ENCODE peak calls at places on chromosome 22, in seven cellular contexts. Q, V, G, L, R, F and U are unnamed samples.

GRCh38 chr22:28246392-28246791 is 327.3 kb upstream of the PITPNB start:
- DNase-seq in Q (no peak), V (no peak), G (no peak), L (no peak), R (no peak), F (no peak), U (no peak)

GRCh38 chr22:31215018-31215535 is 3.0 kb downstream of the LIMK2 start:
- DNase-seq in Q (no peak), V (no peak), G (no peak), L (no peak), R (no peak), F (peak; percentile 47), U (no peak)

GRCh38 chr22:48858856-48859255 is 968.8 kb downstream of the BRD1 start:
- DNase-seq in Q (no peak), V (no peak), G (no peak), L (no peak), R (no peak), F (no peak), U (no peak)

GRCh38 chr22:38218661-38219331 is 17.0 kb downstream of the MAFF start:
- DNase-seq in Q (peak; percentile 93), V (peak; percentile 83), G (peak; percentile 87), L (peak; percentile 69), R (peak; percentile 77), F (peak; percentile 85), U (peak; percentile 97)

GRCh38 chr22:23305922-23306374 is 125.6 kb downstream of the BCR start:
- DNase-seq in Q (peak; percentile 90), V (peak; percentile 54), G (no peak), L (peak; percentile 64), R (peak; percentile 91), F (no peak), U (peak; percentile 85)

GRCh38 chr22:37337204-37337943 is 55.1 kb downstream of the CYTH4 start:
- DNase-seq in Q (no peak), V (no peak), G (peak; percentile 34), L (no peak), R (no peak), F (no peak), U (no peak)

GRCh38 chr22:30292069-30292970 is 3.0 kb upstream of the CASTOR1 start:
- DNase-seq in Q (no peak), V (no peak), G (no peak), L (no peak), R (no peak), F (no peak), U (no peak)

GRCh38 chr22:23248583-23248982 is 68.3 kb downstream of the BCR start:
- DNase-seq in Q (no peak), V (no peak), G (no peak), L (no peak), R (no peak), F (no peak), U (no peak)

GRCh38 chr22:17831527-17832251 is 57.4 kb upstream of the BID start:
- DNase-seq in Q (peak; percentile 83), V (peak; percentile 76), G (no peak), L (peak; percentile 44), R (peak; percentile 42), F (peak; percentile 37), U (no peak)

GRCh38 chr22:22164541-22165272 is 79.9 kb upstream of the VPREB1 start:
- DNase-seq in Q (no peak), V (no peak), G (no peak), L (no peak), R (no peak), F (no peak), U (no peak)

GRCh38 chr22:37310815-37311595 is 28.7 kb downstream of the CYTH4 start:
- DNase-seq in Q (no peak), V (no peak), G (no peak), L (no peak), R (no peak), F (no peak), U (peak; percentile 74)

GRCh38 chr22:36818010-36818642 is 1.3 kb upstream of the PVALB start:
- DNase-seq in Q (no peak), V (no peak), G (no peak), L (no peak), R (no peak), F (no peak), U (no peak)

GRCh38 chr22:32396255-32396654 is 15.8 kb downstream of the RTCB start:
- DNase-seq in Q (no peak), V (no peak), G (no peak), L (no peak), R (no peak), F (no peak), U (no peak)

GRCh38 chr22:31829505-31829904 is 75.7 kb downstream of the DEPDC5 start:
- DNase-seq in Q (no peak), V (no peak), G (peak; percentile 81), L (no peak), R (no peak), F (no peak), U (no peak)

GRCh38 chr22:37996079-37996478 is 11.7 kb upstream of the SOX10 start:
- DNase-seq in Q (no peak), V (no peak), G (no peak), L (no peak), R (no peak), F (no peak), U (no peak)

GRCh38 chr22:36998620-36999351 is 20.5 kb downstream of the TST start:
- DNase-seq in Q (no peak), V (no peak), G (no peak), L (no peak), R (no peak), F (no peak), U (no peak)

GRCh38 chr22:45704648-45705047 is 33.0 kb downstream of the ATXN10 start:
- DNase-seq in Q (no peak), V (no peak), G (no peak), L (no peak), R (no peak), F (no peak), U (no peak)

GRCh38 chr22:33891992-33892391 is 28.3 kb downstream of the LARGE1 start:
- DNase-seq in Q (no peak), V (no peak), G (no peak), L (no peak), R (no peak), F (no peak), U (no peak)

GRCh38 chr22:33891455-33891854 is 28.8 kb downstream of the LARGE1 start:
- DNase-seq in Q (no peak), V (no peak), G (no peak), L (no peak), R (no peak), F (no peak), U (no peak)

GRCh38 chr22:33888821-33889220 is 31.5 kb downstream of the LARGE1 start:
- DNase-seq in Q (no peak), V (no peak), G (no peak), L (no peak), R (no peak), F (no peak), U (no peak)

GRCh38 chr22:33887173-33887572 is 33.1 kb downstream of the LARGE1 start:
- DNase-seq in Q (no peak), V (no peak), G (no peak), L (no peak), R (no peak), F (no peak), U (no peak)

DNA sequence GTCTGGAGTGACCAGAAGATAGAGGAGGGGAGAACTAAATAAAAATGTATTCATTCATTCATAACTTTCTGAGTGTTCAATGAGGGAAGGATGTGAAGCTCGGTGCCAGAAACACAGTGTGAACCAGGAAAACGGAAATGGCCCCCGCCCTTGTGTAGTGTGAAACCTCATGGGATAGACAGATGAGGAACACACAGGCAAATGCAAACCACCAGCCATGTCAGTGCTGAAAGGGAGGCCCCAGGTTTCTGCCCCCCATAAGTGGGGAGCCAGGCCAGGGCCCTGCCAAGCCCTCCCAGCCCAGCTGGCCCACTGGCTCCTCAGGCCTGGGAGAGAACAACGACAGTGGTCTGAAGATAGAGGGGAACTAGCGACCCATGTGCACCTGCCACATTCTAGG is 30.5 kb downstream of the LARGE1 start:
- DNase-seq in Q (no peak), V (no peak), G (no peak), L (no peak), R (no peak), F (no peak), U (no peak)
- H3K4me1 ChIP-seq in Q (peaks cover 46% of the 10 kb centered on the region), V (no peaks in the 10 kb centered on the region), G (no peaks in the 10 kb centered on the region), L (no peaks in the 10 kb centered on the region), R (no peaks in the 10 kb centered on the region), F (no peaks in the 10 kb centered on the region), U (no peaks in the 10 kb centered on the region)

DNA sequence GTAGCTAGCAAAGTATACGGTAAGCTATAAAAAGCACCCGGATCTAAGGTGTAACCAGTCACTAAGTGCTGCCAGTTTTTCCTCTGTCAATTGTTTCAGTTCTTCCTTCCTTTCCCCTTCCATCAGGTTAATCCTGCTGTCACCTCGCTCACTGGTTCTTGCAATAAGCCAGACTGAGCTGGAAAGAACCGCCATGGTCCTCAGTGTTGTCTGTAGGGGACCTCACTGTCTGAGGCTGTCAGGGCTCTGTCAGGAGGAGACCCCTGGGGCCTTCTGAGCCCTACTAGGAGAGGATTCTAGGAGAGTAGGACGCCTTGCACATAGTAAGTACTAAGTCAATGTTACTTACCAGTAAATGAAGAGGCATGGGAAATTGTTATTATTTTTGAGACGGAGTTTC is 1.4 kb upstream of the TBC1D22A start:
- DNase-seq in Q (no peak), V (no peak), G (no peak), L (no peak), R (no peak), F (no peak), U (no peak)
- H3K4me3 ChIP-seq in Q (no peak overlapping the region), V (no peak overlapping the region), G (peak overlapping the region; percentile 98), L (no peak overlapping the region), R (no peak overlapping the region), F (no peak overlapping the region), U (no peak overlapping the region)

GRCh38 chr22:19846620-19847344 is 7.9 kb downstream of the GNB1L start:
- DNase-seq in Q (peak; percentile 52), V (no peak), G (no peak), L (no peak), R (no peak), F (no peak), U (no peak)

GRCh38 chr22:19850482-19851109 is 4.1 kb downstream of the GNB1L start:
- DNase-seq in Q (no peak), V (no peak), G (no peak), L (no peak), R (no peak), F (no peak), U (no peak)

GRCh38 chr22:19849800-19850481 is 4.7 kb downstream of the GNB1L start:
- DNase-seq in Q (peak; percentile 50), V (no peak), G (no peak), L (no peak), R (no peak), F (no peak), U (no peak)

GRCh38 chr22:19847345-19847632 is 7.4 kb downstream of the GNB1L start:
- DNase-seq in Q (peak; percentile 38), V (no peak), G (no peak), L (no peak), R (no peak), F (no peak), U (no peak)

GRCh38 chr22:19848298-19849224 is 6.1 kb downstream of the GNB1L start:
- DNase-seq in Q (peak; percentile 59), V (no peak), G (peak; percentile 20), L (no peak), R (no peak), F (peak; percentile 24), U (no peak)
- H3K27ac ChIP-seq in Q (no peak overlapping the region), V (no peak overlapping the region), G (peak overlapping the region; percentile 32), L (no peak overlapping the region), R (no peak overlapping the region), F (no peak overlapping the region), U (no peak overlapping the region)

GRCh38 chr22:39301926-39302325 is 17.5 kb downstream of the RPL3 start:
- DNase-seq in Q (no peak), V (no peak), G (no peak), L (no peak), R (no peak), F (no peak), U (no peak)
- H3K4me1 ChIP-seq in Q (peaks cover 24% of the 10 kb centered on the region), V (no peaks in the 10 kb centered on the region), G (peaks cover 37% of the 10 kb centered on the region), L (peaks cover 33% of the 10 kb centered on the region), R (peaks cover 4% of the 10 kb centered on the region), F (no peaks in the 10 kb centered on the region), U (no peaks in the 10 kb centered on the region)

GRCh38 chr22:50292643-50293440 is 14.6 kb downstream of the PLXNB2 start:
- DNase-seq in Q (no peak), V (no peak), G (no peak), L (no peak), R (no peak), F (no peak), U (no peak)
- H3K4me3 ChIP-seq in Q (peak overlapping the region; percentile 26), V (peak overlapping the region; percentile 11), G (peak overlapping the region; percentile 35), L (peak overlapping the region; percentile 15), R (peak overlapping the region; percentile 28), F (peak overlapping the region; percentile 21), U (no peak overlapping the region)